ENCODE peak calls at places on chromosomes 5 and 9, in five cellular contexts. D, W, C, Z and N are unnamed samples.

GRCh38 chr5:177399903-177400868 is at the start of gene PFN3:
- DNase-seq in C (peak; percentile 78), Z (peak; percentile 53), W (peak; percentile 61), D (no peak), N (no peak)

GRCh38 chr5:78763659-78764189 is 115.2 kb upstream of the LHFPL2 start:
- DNase-seq in Z (no peak), D (no peak), W (no peak), C (no peak), N (no peak)

GRCh38 chr9:136052991-136053756 is 41.9 kb downstream of the NACC2 start:
- DNase-seq in C (no peak), D (no peak), Z (no peak), W (peak; percentile 62), N (no peak)

GRCh38 chr9:93094294-93095204 is 1.5 kb upstream of the CARD19 start:
- DNase-seq in W (no peak), D (peak; percentile 47), C (peak; percentile 63), Z (peak; percentile 18), N (peak; percentile 51)

GRCh38 chr9:98182069-98182820 is 10.2 kb downstream of the CORO2A start:
- DNase-seq in W (no peak), Z (no peak), C (no peak), D (no peak), N (no peak)

GRCh38 chr5:78243639-78244038 is 50.9 kb downstream of the AP3B1 start:
- DNase-seq in C (no peak), Z (no peak), W (no peak), D (no peak), N (no peak)

GRCh38 chr5:132808448-132808847 is 4.7 kb upstream of the SOWAHA start:
- DNase-seq in D (no peak), C (no peak), Z (no peak), W (no peak), N (no peak)

GRCh38 chr5:128252794-128253193 is 169.2 kb downstream of the SLC12A2 start:
- DNase-seq in D (no peak), W (no peak), C (no peak), Z (no peak), N (no peak)

GRCh38 chr5:963310-963672 is 45.3 kb upstream of the NKD2 start:
- DNase-seq in D (no peak), W (no peak), C (no peak), Z (no peak), N (no peak)

GRCh38 chr5:128412145-128412930 is 125.7 kb downstream of the FBN2 start:
- DNase-seq in D (no peak), W (no peak), C (no peak), Z (no peak), N (no peak)

GRCh38 chr9:133359420-133360175 is 3.2 kb downstream of the SURF2 start:
- DNase-seq in D (no peak), C (no peak), Z (peak; percentile 69), W (peak; percentile 67), N (no peak)

GRCh38 chr5:124544366-124545055 is 201.9 kb downstream of the ZNF608 start:
- DNase-seq in C (no peak), W (no peak), D (no peak), Z (no peak), N (no peak)

GRCh38 chr9:35711501-35712428 is 20.2 kb downstream of the TLN1 start:
- DNase-seq in Z (no peak), C (no peak), D (no peak), W (no peak), N (peak; percentile 48)

GRCh38 chr9:136497916-136498695 is 15.3 kb upstream of the SEC16A start:
- DNase-seq in D (no peak), C (no peak), W (no peak), Z (no peak), N (no peak)

GRCh38 chr5:146007270-146007669 is 70.9 kb downstream of the SH3RF2 start:
- DNase-seq in Z (no peak), W (no peak), D (no peak), C (no peak), N (no peak)

GRCh38 chr9:37035472-37036236 is 1.6 kb upstream of the PAX5 start:
- DNase-seq in W (peak; percentile 54), D (no peak), Z (peak; percentile 67), C (no peak), N (peak; percentile 51)

GRCh38 chr5:1525624-1525985 is 1.8 kb upstream of the LPCAT1 start:
- DNase-seq in Z (no peak), C (no peak), W (peak; percentile 20), D (no peak), N (no peak)

GRCh38 chr5:50990296-50990924 is 324.0 kb downstream of the PARP8 start:
- DNase-seq in W (peak; percentile 31), C (no peak), D (no peak), Z (no peak), N (no peak)

DNA sequence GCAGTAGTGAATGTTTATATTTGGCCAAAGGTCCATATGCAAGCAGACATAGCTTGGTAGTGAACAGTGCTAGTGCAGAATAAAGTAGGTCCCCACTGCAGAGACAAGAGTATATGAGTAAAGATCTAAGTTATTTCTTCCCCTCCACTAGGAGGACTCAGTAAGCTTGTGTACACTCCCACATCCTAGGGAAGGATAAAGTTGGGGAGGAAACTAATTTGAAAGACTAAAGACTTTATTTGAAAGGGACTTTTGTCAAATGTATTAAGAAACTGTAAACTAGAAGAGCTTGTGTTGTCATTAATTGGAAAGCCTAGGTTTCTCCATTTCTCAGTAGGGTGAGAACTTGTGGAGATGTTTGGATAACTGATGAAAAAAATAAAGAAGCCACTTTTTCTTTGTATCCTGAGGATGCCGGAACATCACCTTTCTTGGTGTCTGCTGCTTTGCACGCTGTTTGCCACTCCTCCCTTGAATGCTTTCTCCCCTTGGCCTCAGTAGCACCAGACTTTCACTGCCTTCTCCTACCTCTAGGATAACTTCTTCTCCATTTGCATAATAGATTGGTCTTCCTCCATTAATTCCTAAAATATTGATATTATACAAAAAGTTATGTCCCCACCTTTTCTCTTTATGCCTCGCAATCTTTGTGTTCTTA is 329.0 kb downstream of the PARP8 start:
- DNase-seq in C (no peak), W (no peak), Z (no peak), D (no peak), N (no peak)
- TF ChIP-seq CTCF in C (no peak), W (peak; percentile 49), Z (no peak), D (no peak), N (no peak)

GRCh38 chr5:162591724-162592123 is 524.2 kb downstream of the GABRG2 start:
- DNase-seq in W (no peak), D (no peak), Z (no peak), C (no peak), N (no peak)

DNA sequence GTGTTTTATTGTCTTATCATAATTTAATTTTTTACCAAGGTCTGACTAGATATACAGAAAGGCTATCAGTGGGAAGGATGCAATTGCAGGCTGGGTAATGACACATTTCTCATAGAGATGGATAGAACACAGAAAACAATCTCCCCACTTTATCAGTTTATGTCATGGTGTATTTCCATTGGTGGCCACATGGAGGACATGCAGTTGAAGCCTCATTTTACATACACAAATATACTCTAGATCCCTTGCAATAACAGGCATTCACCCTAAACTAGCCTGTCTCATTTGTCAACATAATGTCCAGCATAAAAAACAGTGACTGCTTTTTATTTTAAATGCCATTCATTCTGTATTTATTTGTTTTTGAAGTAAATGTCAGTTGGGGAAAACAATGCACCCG is 526.3 kb downstream of the GABRG2 start:
- DNase-seq in D (no peak), C (no peak), Z (no peak), W (no peak), N (no peak)
- TF ChIP-seq CTCF in D (no peak), C (peak; percentile 37), Z (peak; percentile 76), W (peak; percentile 63), N (peak; percentile 4)

DNA sequence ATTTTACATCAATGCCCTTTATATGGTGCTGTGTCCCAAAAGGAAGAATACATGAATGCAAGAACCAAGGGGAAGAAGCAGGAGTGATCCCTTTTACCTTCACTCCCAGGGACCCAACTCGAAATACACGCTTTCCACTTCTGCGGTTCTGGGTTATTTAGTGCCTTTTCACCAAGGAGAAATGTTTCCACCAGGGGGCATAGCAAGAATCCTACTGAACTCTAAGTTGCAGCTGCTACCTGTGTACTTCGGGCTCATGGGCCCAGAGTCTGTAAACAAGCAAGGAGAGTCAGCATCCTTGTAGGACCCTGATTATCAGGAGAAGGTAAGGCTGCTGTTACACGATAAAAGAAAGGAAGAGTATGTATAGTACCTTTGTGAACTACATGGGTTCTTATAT is 45.7 kb downstream of the DPYSL3 start:
- DNase-seq in W (peak; percentile 71), D (no peak), Z (no peak), C (no peak), N (no peak)
- TF ChIP-seq CTCF in W (peak; percentile 77), D (peak; percentile 54), Z (peak; percentile 66), C (peak; percentile 16), N (no peak)

DNA sequence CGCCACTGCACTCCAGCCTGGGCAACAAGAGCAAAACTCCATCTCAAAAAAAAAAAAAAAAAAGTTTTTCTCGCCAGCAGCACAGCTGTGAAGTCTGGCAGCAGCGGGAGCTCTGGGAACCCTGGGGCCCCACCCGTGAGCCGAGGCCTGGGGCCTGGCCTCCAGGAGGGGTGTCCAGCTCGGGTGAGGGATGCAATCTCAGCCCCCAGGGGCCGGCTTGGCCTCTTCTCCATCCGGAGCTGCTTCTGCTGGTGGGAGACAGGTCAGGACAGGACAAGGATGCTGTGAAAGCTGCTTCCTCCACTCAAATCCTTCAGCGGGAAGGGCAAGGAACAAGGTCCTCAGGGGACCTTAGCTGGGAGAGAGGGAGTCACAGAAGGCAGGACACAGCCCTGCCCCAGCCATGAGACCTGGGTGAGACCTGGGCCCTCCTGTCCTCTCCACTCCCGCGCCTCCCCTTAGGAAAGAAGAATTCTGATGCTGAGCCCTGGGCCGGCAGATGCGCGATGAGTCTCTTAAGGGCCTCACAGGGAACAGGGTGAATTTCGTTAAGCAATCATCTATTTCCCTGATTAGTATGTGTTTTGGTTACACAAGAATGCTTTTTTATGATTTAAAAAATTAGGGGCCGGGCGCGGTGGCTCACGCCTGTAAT is 30.6 kb downstream of the PLPP7 start:
- DNase-seq in C (no peak), Z (no peak), D (no peak), W (no peak), N (no peak)
- TF ChIP-seq CTCF in C (no peak), Z (no peak), D (no peak), W (no peak), N (no peak)

GRCh38 chr9:82810902-82811301 is 252.0 kb downstream of the RASEF start:
- DNase-seq in Z (no peak), W (peak; percentile 92), D (no peak), C (no peak), N (no peak)

GRCh38 chr9:82808478-82808877 is 254.5 kb downstream of the RASEF start:
- DNase-seq in Z (no peak), C (no peak), D (no peak), W (no peak), N (no peak)

GRCh38 chr9:82799300-82799699 is 263.6 kb downstream of the RASEF start:
- DNase-seq in W (no peak), C (no peak), Z (no peak), D (no peak), N (no peak)

GRCh38 chr9:82805027-82805426 is 257.9 kb downstream of the RASEF start:
- DNase-seq in C (no peak), W (no peak), Z (no peak), D (no peak), N (no peak)
- TF ChIP-seq CTCF in C (no peak), W (peak; percentile 55), Z (no peak), D (no peak), N (no peak)